ENCODE peak calls at places on chromosomes 11 and 22, in nine cellular contexts. X is fibroblast of mammary gland, I is neural progenitor cell, W is EH, O is Kasumi-1, Q is HCT116, A is NCI-H1092 treated with DMSO at 0.1 percent for 48 hours, R is HFFc6, L is fibroblast of pulmonary artery. C is an unnamed sample.

GRCh38 chr11:135061166-135061565 is 649.1 kb upstream of the B3GAT1 start:
- DNase-seq in Q (no peak), A (no peak), X (no peak), W (no peak), L (no peak), O (no peak), R (no peak), I (no peak), C (no peak)

GRCh38 chr11:96008161-96008560 is 84.3 kb upstream of the MTMR2 start:
- DNase-seq in A (no peak), O (no peak), Q (no peak), R (no peak), W (peak), I (no peak), X (peak), L (no peak), C (peak)

GRCh38 chr11:107648247-107648646 is 57.3 kb downstream of the ELMOD1 start:
- DNase-seq in R (no peak), L (no peak), I (peak), Q (no peak), X (no peak), A (no peak), W (no peak), O (no peak), C (no peak)

GRCh38 chr11:33160147-33160546 is 1.1 kb downstream of the CSTF3 start:
- DNase-seq in A (no peak), Q (no peak), I (peak), L (peak), R (peak), W (peak), O (peak), X (peak), C (peak)

GRCh38 chr22:31956360-31956759 is 12.0 kb downstream of the YWHAH start:
- DNase-seq in R (no peak), Q (no peak), A (no peak), X (no peak), O (no peak), I (no peak), L (no peak), W (no peak), C (no peak)

GRCh38 chr11:3093281-3094191 is 36.3 kb upstream of the CARS1 start:
- DNase-seq in O (no peak), I (peak), R (no peak), W (no peak), X (no peak), Q (no peak), L (no peak), A (no peak), C (no peak)

GRCh38 chr11:43358308-43358669 is 431 bp upstream of the TTC17 start:
- DNase-seq in A (peak), O (peak), Q (no peak), I (no peak), L (no peak), R (no peak), W (peak), X (no peak), C (no peak)

GRCh38 chr11:3942160-3942955 is 86.9 kb downstream of the STIM1 start:
- DNase-seq in A (no peak), Q (no peak), L (no peak), W (no peak), X (no peak), I (no peak), R (no peak), O (no peak), C (no peak)

GRCh38 chr22:40533712-40534378 is 102.7 kb downstream of the MRTFA start:
- DNase-seq in I (peak), A (no peak), O (peak), X (peak), L (peak), W (peak), Q (no peak), R (peak), C (peak)

GRCh38 chr11:77172666-77172982 is 44.6 kb downstream of the MYO7A start:
- DNase-seq in A (peak), W (peak), O (no peak), I (peak), Q (no peak), X (peak), L (no peak), R (no peak), C (peak)

GRCh38 chr11:94002226-94002625 is 18.9 kb upstream of the HEPHL1 start:
- DNase-seq in Q (no peak), X (peak), I (no peak), L (no peak), W (peak), O (no peak), R (peak), A (no peak), C (peak)

GRCh38 chr11:115452245-115452644 is 52.0 kb downstream of the CADM1 start:
- DNase-seq in O (no peak), Q (no peak), X (no peak), R (no peak), L (no peak), I (no peak), A (peak), W (no peak), C (no peak)

GRCh38 chr11:17699157-17700114 is 19.9 kb upstream of the MYOD1 start:
- DNase-seq in I (peak), X (peak), R (peak), O (no peak), L (peak), Q (no peak), W (peak), A (no peak), C (peak)

GRCh38 chr11:43952401-43953342 is 10.2 kb downstream of the C11orf96 start:
- DNase-seq in A (peak), Q (no peak), I (no peak), O (no peak), L (no peak), R (no peak), X (no peak), W (no peak), C (no peak)

GRCh38 chr11:65890324-65891179 is at the start of gene CCDC85B:
- DNase-seq in X (peak), I (peak), O (peak), L (peak), R (peak), Q (peak), A (peak), W (peak), C (peak)